ENCODE peak calls at places on chromosome 13, in seven cellular contexts. One of them, this sample, is unnamed.
A peak's percentile ranks its signal among the peaks of the same experiment; 100 is the strongest.

GRCh38 chr13:45040626-45041025 is 51.3 kb downstream of the GPALPP1 start:
- DNase-seq in GM12891: no peak
- DNase-seq in SK-N-SH: no peak
- DNase-seq in H1: no peak
- DNase-seq in GM12878: no peak
- DNase-seq in HepG2: no peak
- DNase-seq in K562: no peak
- DNase-seq in this sample: no peak

GRCh38 chr13:84658881-84659661 is 776.8 kb upstream of the SLITRK1 start:
- DNase-seq in H1: no peak
- DNase-seq in GM12891: no peak
- DNase-seq in HepG2: no peak
- DNase-seq in K562: no peak
- DNase-seq in GM12878: no peak
- DNase-seq in SK-N-SH: no peak
- DNase-seq in this sample: no peak

GRCh38 chr13:106535552-106536243 is at the start of gene EFNB2:
- DNase-seq in HepG2: peak; percentile 67
- DNase-seq in GM12878: peak; percentile 26
- DNase-seq in SK-N-SH: peak; percentile 98
- DNase-seq in GM12891: peak; percentile 97
- DNase-seq in K562: peak; percentile 97
- DNase-seq in H1: peak; percentile 76
- DNase-seq in this sample: peak; percentile 93

GRCh38 chr13:95032114-95032513 is 269.1 kb downstream of the ABCC4 start:
- DNase-seq in HepG2: no peak
- DNase-seq in SK-N-SH: no peak
- DNase-seq in K562: no peak
- DNase-seq in GM12878: no peak
- DNase-seq in H1: no peak
- DNase-seq in GM12891: no peak
- DNase-seq in this sample: no peak

GRCh38 chr13:95075506-95075905 is 225.7 kb downstream of the ABCC4 start:
- DNase-seq in GM12891: no peak
- DNase-seq in GM12878: no peak
- DNase-seq in K562: no peak
- DNase-seq in H1: no peak
- DNase-seq in SK-N-SH: no peak
- DNase-seq in HepG2: no peak
- DNase-seq in this sample: no peak

GRCh38 chr13:78012046-78012445 is 93.4 kb upstream of the EDNRB start:
- DNase-seq in GM12891: no peak
- DNase-seq in H1: no peak
- DNase-seq in SK-N-SH: no peak
- DNase-seq in HepG2: no peak
- DNase-seq in GM12878: no peak
- DNase-seq in K562: no peak
- DNase-seq in this sample: no peak

GRCh38 chr13:48068036-48068435 is 26.9 kb downstream of the MED4 start:
- DNase-seq in HepG2: peak; percentile 13
- DNase-seq in GM12878: no peak
- DNase-seq in GM12891: no peak
- DNase-seq in SK-N-SH: no peak
- DNase-seq in H1: no peak
- DNase-seq in K562: no peak
- DNase-seq in this sample: no peak

GRCh38 chr13:34413538-34414210 is 528.4 kb upstream of the NBEA start:
- DNase-seq in K562: no peak
- DNase-seq in GM12891: no peak
- DNase-seq in H1: no peak
- DNase-seq in HepG2: no peak
- DNase-seq in SK-N-SH: no peak
- DNase-seq in GM12878: no peak
- DNase-seq in this sample: no peak

GRCh38 chr13:84896128-84896527 is 903.1 kb downstream of the SLITRK6 start:
- DNase-seq in K562: peak; percentile 3
- DNase-seq in H1: no peak
- DNase-seq in GM12878: peak; percentile 1
- DNase-seq in HepG2: peak; percentile 52
- DNase-seq in SK-N-SH: peak; percentile 51
- DNase-seq in GM12891: peak; percentile 21
- DNase-seq in this sample: no peak

GRCh38 chr13:105603283-105603682 is 932.2 kb downstream of the EFNB2 start:
- DNase-seq in GM12891: no peak
- DNase-seq in H1: no peak
- DNase-seq in SK-N-SH: peak; percentile 27
- DNase-seq in GM12878: no peak
- DNase-seq in K562: no peak
- DNase-seq in HepG2: no peak
- DNase-seq in this sample: no peak

GRCh38 chr13:45194081-45194939 is 6.5 kb downstream of the KCTD4 start:
- DNase-seq in GM12878: no peak
- DNase-seq in HepG2: no peak
- DNase-seq in GM12891: no peak
- DNase-seq in K562: no peak
- DNase-seq in H1: peak; percentile 9
- DNase-seq in SK-N-SH: no peak
- DNase-seq in this sample: no peak

GRCh38 chr13:94672400-94672799 is 39.9 kb downstream of the SOX21 start:
- DNase-seq in SK-N-SH: no peak
- DNase-seq in H1: no peak
- DNase-seq in HepG2: no peak
- DNase-seq in GM12878: no peak
- DNase-seq in GM12891: no peak
- DNase-seq in K562: no peak
- DNase-seq in this sample: no peak

GRCh38 chr13:85241045-85241444 is 558.2 kb downstream of the SLITRK6 start:
- DNase-seq in GM12878: no peak
- DNase-seq in HepG2: no peak
- DNase-seq in GM12891: no peak
- DNase-seq in SK-N-SH: no peak
- DNase-seq in H1: no peak
- DNase-seq in K562: no peak
- DNase-seq in this sample: no peak

GRCh38 chr13:21557995-21558394 is 46.0 kb downstream of the MICU2 start:
- DNase-seq in K562: peak; percentile 19
- DNase-seq in HepG2: peak; percentile 25
- DNase-seq in SK-N-SH: peak; percentile 9
- DNase-seq in H1: peak; percentile 10
- DNase-seq in GM12878: no peak
- DNase-seq in GM12891: no peak
- DNase-seq in this sample: no peak

GRCh38 chr13:31756346-31756745 is 17.0 kb downstream of the RXFP2 start:
- DNase-seq in H1: no peak
- DNase-seq in K562: no peak
- DNase-seq in SK-N-SH: no peak
- DNase-seq in HepG2: no peak
- DNase-seq in GM12878: no peak
- DNase-seq in GM12891: no peak
- DNase-seq in this sample: no peak

GRCh38 chr13:61954092-61954491 is 538.4 kb upstream of the PCDH20 start:
- DNase-seq in K562: no peak
- DNase-seq in HepG2: peak; percentile 4
- DNase-seq in GM12891: no peak
- DNase-seq in GM12878: no peak
- DNase-seq in SK-N-SH: peak; percentile 14
- DNase-seq in H1: no peak
- DNase-seq in this sample: no peak

GRCh38 chr13:25677956-25678355 is 306.2 kb downstream of the ATP8A2 start:
- DNase-seq in GM12891: no peak
- DNase-seq in H1: no peak
- DNase-seq in K562: no peak
- DNase-seq in SK-N-SH: no peak
- DNase-seq in HepG2: no peak
- DNase-seq in GM12878: no peak
- DNase-seq in this sample: no peak

GRCh38 chr13:84867246-84867645 is 932.0 kb downstream of the SLITRK6 start:
- DNase-seq in SK-N-SH: no peak
- DNase-seq in H1: no peak
- DNase-seq in GM12891: no peak
- DNase-seq in GM12878: no peak
- DNase-seq in K562: no peak
- DNase-seq in HepG2: peak; percentile 1
- DNase-seq in this sample: no peak

GRCh38 chr13:20633802-20634201 is 66.8 kb downstream of the IFT88 start:
- DNase-seq in SK-N-SH: no peak
- DNase-seq in K562: no peak
- DNase-seq in HepG2: no peak
- DNase-seq in H1: no peak
- DNase-seq in GM12878: no peak
- DNase-seq in GM12891: no peak
- DNase-seq in this sample: no peak

GRCh38 chr13:51590966-51591627 is 6.8 kb downstream of the WDFY2 start:
- DNase-seq in K562: peak; percentile 74
- DNase-seq in H1: no peak
- DNase-seq in GM12891: no peak
- DNase-seq in HepG2: peak; percentile 63
- DNase-seq in SK-N-SH: peak; percentile 41
- DNase-seq in GM12878: no peak
- DNase-seq in this sample: no peak

GRCh38 chr13:101149735-101150380 is 266.4 kb downstream of the NALCN start:
- DNase-seq in K562: no peak
- DNase-seq in H1: no peak
- DNase-seq in GM12878: no peak
- DNase-seq in HepG2: no peak
- DNase-seq in SK-N-SH: peak; percentile 65
- DNase-seq in GM12891: no peak
- DNase-seq in this sample: no peak

GRCh38 chr13:79527698-79528097 is 46.7 kb downstream of the NDFIP2 start:
- DNase-seq in HepG2: no peak
- DNase-seq in GM12891: no peak
- DNase-seq in K562: no peak
- DNase-seq in H1: no peak
- DNase-seq in SK-N-SH: no peak
- DNase-seq in GM12878: no peak
- DNase-seq in this sample: no peak

GRCh38 chr13:79525051-79525450 is 44.1 kb downstream of the NDFIP2 start:
- DNase-seq in SK-N-SH: no peak
- DNase-seq in K562: no peak
- DNase-seq in GM12891: no peak
- DNase-seq in GM12878: no peak
- DNase-seq in HepG2: no peak
- DNase-seq in H1: no peak
- DNase-seq in this sample: no peak

GRCh38 chr13:79519252-79519651 is 38.3 kb downstream of the NDFIP2 start:
- DNase-seq in GM12891: no peak
- DNase-seq in K562: no peak
- DNase-seq in H1: no peak
- DNase-seq in SK-N-SH: no peak
- DNase-seq in GM12878: no peak
- DNase-seq in HepG2: no peak
- DNase-seq in this sample: no peak

GRCh38 chr13:79525458-79525857 is 44.5 kb downstream of the NDFIP2 start:
- DNase-seq in SK-N-SH: no peak
- DNase-seq in GM12878: no peak
- DNase-seq in HepG2: peak; percentile 6
- DNase-seq in GM12891: no peak
- DNase-seq in K562: no peak
- DNase-seq in H1: no peak
- DNase-seq in this sample: no peak

DNA sequence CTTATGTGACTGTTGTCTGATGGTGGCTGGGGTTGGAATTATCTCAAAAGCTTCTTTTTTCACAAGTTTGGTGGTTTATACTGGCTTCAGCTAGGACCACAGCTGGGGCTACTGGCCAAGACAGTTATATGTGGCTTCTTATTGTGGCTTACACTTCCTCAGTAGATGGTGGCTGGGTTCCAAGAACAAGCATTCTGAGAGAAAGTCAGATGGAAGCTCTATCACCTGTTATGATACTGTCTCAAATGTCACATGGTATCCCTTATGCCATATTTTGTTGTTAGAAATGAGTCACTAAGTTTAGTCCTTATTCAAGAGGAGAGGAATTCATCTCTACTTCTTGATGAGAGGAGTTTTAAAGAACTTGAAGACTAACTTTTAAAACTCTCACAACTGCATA is 41.6 kb downstream of the NDFIP2 start:
- DNase-seq in GM12878: peak; percentile 69
- DNase-seq in H1: no peak
- DNase-seq in GM12891: peak; percentile 5
- DNase-seq in HepG2: no peak
- DNase-seq in K562: no peak
- DNase-seq in SK-N-SH: no peak
- DNase-seq in this sample: no peak
- TF ChIP-seq POLR2AphosphoS5 in GM12878: no peak
- TF ChIP-seq POLR2AphosphoS5 in H1: no peak
- TF ChIP-seq POLR2AphosphoS5 in GM12891: no peak
- TF ChIP-seq POLR2AphosphoS5 in HepG2: no peak
- TF ChIP-seq POLR2AphosphoS5 in K562: no peak
- TF ChIP-seq POLR2AphosphoS5 in SK-N-SH: no peak
- TF ChIP-seq POLR2AphosphoS5 in this sample: no peak

DNA sequence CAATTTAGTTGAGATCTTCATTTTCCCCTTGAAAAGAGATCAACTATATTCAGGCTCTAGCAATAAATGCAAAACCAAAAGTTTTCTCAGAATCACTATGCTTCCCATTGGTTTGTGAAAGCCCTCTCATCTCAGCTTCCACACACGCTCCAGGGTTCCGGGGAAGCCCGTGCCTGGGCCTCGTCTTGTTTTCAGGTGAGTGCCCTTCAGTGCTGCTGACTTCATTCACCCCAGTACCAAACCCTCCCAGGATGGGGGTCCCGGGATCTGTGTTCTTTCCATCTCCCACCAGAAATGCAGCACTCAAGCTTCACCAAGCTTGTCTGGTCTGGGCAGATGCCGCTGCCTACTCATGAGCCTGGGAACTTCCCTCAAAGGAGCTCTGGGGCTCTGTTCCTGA is 97.7 kb downstream of the TEX29 start:
- DNase-seq in SK-N-SH: no peak
- DNase-seq in K562: no peak
- DNase-seq in GM12891: no peak
- DNase-seq in GM12878: no peak
- DNase-seq in HepG2: no peak
- DNase-seq in H1: no peak
- DNase-seq in this sample: no peak
- TF ChIP-seq TAF1 in SK-N-SH: no peak
- TF ChIP-seq TAF1 in K562: no peak
- TF ChIP-seq TAF1 in GM12891: no peak
- TF ChIP-seq TAF1 in GM12878: no peak
- TF ChIP-seq TAF1 in HepG2: no peak
- TF ChIP-seq TAF1 in H1: no peak
- TF ChIP-seq TAF1 in this sample: no peak

GRCh38 chr13:33207616-33207964 is 78.0 kb downstream of the STARD13 start:
- DNase-seq in H1: no peak
- DNase-seq in K562: no peak
- DNase-seq in SK-N-SH: no peak
- DNase-seq in GM12891: no peak
- DNase-seq in HepG2: peak; percentile 74
- DNase-seq in GM12878: no peak
- DNase-seq in this sample: no peak
- TF ChIP-seq POLR2AphosphoS5 in H1: no peak
- TF ChIP-seq POLR2AphosphoS5 in K562: no peak
- TF ChIP-seq POLR2AphosphoS5 in SK-N-SH: no peak
- TF ChIP-seq POLR2AphosphoS5 in GM12891: no peak
- TF ChIP-seq POLR2AphosphoS5 in HepG2: no peak
- TF ChIP-seq POLR2AphosphoS5 in GM12878: no peak
- TF ChIP-seq POLR2AphosphoS5 in this sample: no peak

DNA sequence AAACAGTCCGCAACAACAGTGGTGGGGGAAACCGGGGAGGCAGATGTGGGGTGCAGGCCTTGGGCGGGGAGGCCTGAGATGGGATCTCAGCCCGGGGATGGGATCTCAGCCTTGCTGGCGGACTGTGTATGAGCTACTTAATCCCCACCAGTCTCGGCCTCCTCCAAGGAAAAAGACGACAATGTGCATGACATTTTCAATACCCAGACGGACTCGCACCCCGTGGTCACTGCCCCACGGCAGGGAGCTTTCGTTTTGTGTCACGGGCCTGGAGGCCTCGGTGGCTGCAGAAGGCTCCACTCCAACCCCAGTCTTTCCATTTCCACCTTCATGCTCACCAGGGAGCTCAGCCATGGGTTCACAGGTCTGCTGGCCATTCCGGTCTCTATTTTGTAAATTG is 25.5 kb downstream of the GRTP1 start:
- DNase-seq in SK-N-SH: no peak
- DNase-seq in HepG2: no peak
- DNase-seq in K562: no peak
- DNase-seq in GM12878: no peak
- DNase-seq in H1: no peak
- DNase-seq in GM12891: no peak
- DNase-seq in this sample: no peak
- TF ChIP-seq TAF1 in SK-N-SH: no peak
- TF ChIP-seq TAF1 in HepG2: no peak
- TF ChIP-seq TAF1 in K562: no peak
- TF ChIP-seq TAF1 in GM12878: no peak
- TF ChIP-seq TAF1 in H1: no peak
- TF ChIP-seq TAF1 in GM12891: no peak
- TF ChIP-seq TAF1 in this sample: no peak